ENCODE peak calls at places on chromosomes 3 and 15, in four cellular contexts. One of them, this sample, is unnamed.

GRCh38 chr15:72474466-72474911 is 359 bp downstream of the ARIH1 start:
- DNase-seq in AML-193: no peak
- DNase-seq in pulmonary artery endothelial cell: no peak
- DNase-seq in A549: no peak
- DNase-seq in this sample: no peak

GRCh38 chr3:12841085-12841969 is at the start of gene RPL32:
- DNase-seq in AML-193: peak; percentile 99
- DNase-seq in A549: peak; percentile 96
- DNase-seq in pulmonary artery endothelial cell: peak; percentile 92
- DNase-seq in this sample: peak; percentile 99

GRCh38 chr15:39344662-39345141 is 236.2 kb upstream of the THBS1 start:
- DNase-seq in AML-193: no peak
- DNase-seq in A549: no peak
- DNase-seq in pulmonary artery endothelial cell: no peak
- DNase-seq in this sample: no peak

GRCh38 chr15:101619615-101619865 is 32.6 kb downstream of the TM2D3 start:
- DNase-seq in pulmonary artery endothelial cell: no peak
- DNase-seq in AML-193: no peak
- DNase-seq in A549: no peak
- DNase-seq in this sample: no peak

GRCh38 chr15:41866263-41866703 is 27.6 kb downstream of the SPTBN5 start:
- DNase-seq in A549: no peak
- DNase-seq in pulmonary artery endothelial cell: no peak
- DNase-seq in AML-193: no peak
- DNase-seq in this sample: no peak

GRCh38 chr3:159458010-159458409 is 530.6 kb upstream of the IL12A start:
- DNase-seq in A549: peak; percentile 35
- DNase-seq in AML-193: no peak
- DNase-seq in pulmonary artery endothelial cell: peak; percentile 1
- DNase-seq in this sample: peak; percentile 89

GRCh38 chr3:15438988-15439387 is 11.6 kb downstream of the EAF1 start:
- DNase-seq in pulmonary artery endothelial cell: no peak
- DNase-seq in A549: no peak
- DNase-seq in AML-193: peak; percentile 81
- DNase-seq in this sample: peak; percentile 80

GRCh38 chr3:115623414-115623868 is at the start of gene GAP43:
- DNase-seq in pulmonary artery endothelial cell: no peak
- DNase-seq in A549: peak; percentile 45
- DNase-seq in AML-193: no peak
- DNase-seq in this sample: peak; percentile 87

GRCh38 chr3:61015840-61016239 is 235.4 kb downstream of the FHIT start:
- DNase-seq in pulmonary artery endothelial cell: no peak
- DNase-seq in A549: no peak
- DNase-seq in AML-193: peak; percentile 38
- DNase-seq in this sample: no peak

GRCh38 chr15:85579957-85580694 is 199.7 kb downstream of the AKAP13 start:
- DNase-seq in AML-193: no peak
- DNase-seq in A549: peak; percentile 80
- DNase-seq in pulmonary artery endothelial cell: no peak
- DNase-seq in this sample: peak; percentile 82

GRCh38 chr15:95561463-95561862 is 769.0 kb upstream of the NR2F2 start:
- DNase-seq in A549: no peak
- DNase-seq in AML-193: no peak
- DNase-seq in pulmonary artery endothelial cell: no peak
- DNase-seq in this sample: peak; percentile 30

GRCh38 chr3:185353823-185354614 is 8.9 kb upstream of the MAP3K13 start:
- DNase-seq in pulmonary artery endothelial cell: no peak
- DNase-seq in A549: peak; percentile 85
- DNase-seq in AML-193: peak; percentile 90
- DNase-seq in this sample: peak; percentile 46

GRCh38 chr3:34361921-34362320 is 563.5 kb downstream of the PDCD6IP start:
- DNase-seq in AML-193: no peak
- DNase-seq in A549: no peak
- DNase-seq in pulmonary artery endothelial cell: no peak
- DNase-seq in this sample: no peak

GRCh38 chr3:139520028-139520737 is 19.4 kb downstream of the RBP1 start:
- DNase-seq in A549: peak; percentile 52
- DNase-seq in AML-193: peak; percentile 15
- DNase-seq in pulmonary artery endothelial cell: no peak
- DNase-seq in this sample: peak; percentile 51